ENCODE peak calls at places on chromosome 9, in ten cellular contexts. Z is NCI-H1694; Y is occipital lobe; Q is mesendoderm; C is NCI-H2107; N is AG04449; T is left ventricle myocardium inferior; A is B cell; S is effector CD4-positive, alpha-beta T cell; U is dorsolateral prefrontal cortex. G is an unnamed sample.

GRCh38 chr9:123753669-123754307 is 176.1 kb downstream of the DENND1A start:
- DNase-seq in Z (no peak), Y (no peak), Q (no peak), C (no peak), N (no peak), T (no peak), A (no peak), S (no peak), U (no peak), G (no peak)

GRCh38 chr9:134365791-134366222 is 39.6 kb downstream of the RXRA start:
- DNase-seq in Z (peak; percentile 89), Y (no peak), Q (peak; percentile 33), C (no peak), N (no peak), T (peak; percentile 80), A (no peak), S (no peak), U (no peak), G (no peak)

GRCh38 chr9:121631115-121631514 is 20.3 kb upstream of the DAB2IP start:
- DNase-seq in Z (no peak), Y (no peak), Q (no peak), C (no peak), N (no peak), T (no peak), A (no peak), S (no peak), U (no peak), G (no peak)

GRCh38 chr9:97848237-97848581 is 4.8 kb upstream of the FOXE1 start:
- DNase-seq in Z (no peak), Y (no peak), Q (peak; percentile 67), C (no peak), N (no peak), T (no peak), A (no peak), S (no peak), U (no peak), G (no peak)

GRCh38 chr9:133711428-133712220 is 26.5 kb downstream of the SARDH start:
- DNase-seq in Z (no peak), Y (no peak), Q (no peak), C (no peak), N (no peak), T (no peak), A (no peak), S (no peak), U (no peak), G (no peak)

GRCh38 chr9:80382523-80382922 is 810.8 kb downstream of the TLE4 start:
- DNase-seq in Z (no peak), Y (no peak), Q (no peak), C (no peak), N (no peak), T (no peak), A (no peak), S (no peak), U (no peak), G (no peak)

GRCh38 chr9:135804588-135805421 is 102.5 kb downstream of the CAMSAP1 start:
- DNase-seq in Z (no peak), Y (no peak), Q (peak; percentile 30), C (no peak), N (no peak), T (no peak), A (no peak), S (no peak), U (no peak), G (no peak)

GRCh38 chr9:81879501-81879916 is 48.7 kb upstream of the SPATA31D4 start:
- DNase-seq in Z (no peak), Y (no peak), Q (no peak), C (no peak), N (no peak), T (no peak), A (no peak), S (no peak), U (no peak), G (no peak)

GRCh38 chr9:99326112-99326916 is 104.2 kb downstream of the SEC61B start:
- DNase-seq in Z (no peak), Y (no peak), Q (peak; percentile 16), C (no peak), N (no peak), T (no peak), A (no peak), S (no peak), U (no peak), G (no peak)

GRCh38 chr9:34985311-34985899 is 4.1 kb upstream of the DNAJB5 start:
- DNase-seq in Z (peak; percentile 45), Y (no peak), Q (peak; percentile 80), C (no peak), N (no peak), T (peak; percentile 43), A (peak; percentile 63), S (peak; percentile 33), U (no peak), G (peak; percentile 42)

GRCh38 chr9:2209400-2209799 is 194.3 kb downstream of the SMARCA2 start:
- DNase-seq in Z (no peak), Y (no peak), Q (no peak), C (no peak), N (no peak), T (no peak), A (no peak), S (no peak), U (no peak), G (no peak)

GRCh38 chr9:93308158-93308602 is 124.2 kb downstream of the WNK2 start:
- DNase-seq in Z (no peak), Y (no peak), Q (no peak), C (no peak), N (no peak), T (no peak), A (no peak), S (no peak), U (no peak), G (no peak)

GRCh38 chr9:97551308-97551707 is 49.8 kb downstream of the TMOD1 start:
- DNase-seq in Z (no peak), Y (no peak), Q (no peak), C (no peak), N (no peak), T (no peak), A (no peak), S (no peak), U (no peak), G (no peak)

GRCh38 chr9:86751207-86751606 is 196.1 kb downstream of the GAS1 start:
- DNase-seq in Z (no peak), Y (no peak), Q (no peak), C (no peak), N (no peak), T (peak; percentile 39), A (no peak), S (no peak), U (no peak), G (no peak)

GRCh38 chr9:116589392-116590354 is 97.4 kb upstream of the TRIM32 start:
- DNase-seq in Z (peak; percentile 1), Y (no peak), Q (peak; percentile 96), C (no peak), N (no peak), T (no peak), A (no peak), S (no peak), U (no peak), G (no peak)

GRCh38 chr9:3526903-3527652 is 1.3 kb upstream of the RFX3 start:
- DNase-seq in Z (peak; percentile 65), Y (peak; percentile 56), Q (peak; percentile 76), C (no peak), N (no peak), T (no peak), A (no peak), S (peak; percentile 66), U (no peak), G (peak; percentile 64)

GRCh38 chr9:89993678-89994630 is 389.1 kb downstream of the GADD45G start:
- DNase-seq in Z (no peak), Y (no peak), Q (peak; percentile 84), C (no peak), N (no peak), T (peak; percentile 63), A (no peak), S (no peak), U (no peak), G (no peak)

GRCh38 chr9:131706608-131706970 is 33.3 kb downstream of the RAPGEF1 start:
- DNase-seq in Z (no peak), Y (no peak), Q (no peak), C (no peak), N (no peak), T (no peak), A (no peak), S (no peak), U (no peak), G (no peak)

GRCh38 chr9:110130211-110130610 is 77.7 kb downstream of the C9orf152 start:
- DNase-seq in Z (no peak), Y (no peak), Q (no peak), C (no peak), N (no peak), T (no peak), A (no peak), S (no peak), U (no peak), G (no peak)